ENCODE peak calls at places on chromosome 7, in five cellular contexts. L, E, U, P and R are unnamed samples.

GRCh38 chr7:111429781-111430180 is 132.5 kb downstream of the IMMP2L start:
- DNase-seq in L (no peak), E (no peak), U (no peak), P (no peak), R (no peak)

GRCh38 chr7:115271332-115272235 is 349.7 kb downstream of the MDFIC start:
- DNase-seq in L (no peak), E (no peak), U (peak), P (no peak), R (no peak)

GRCh38 chr7:81439591-81439990 is 330.3 kb downstream of the HGF start:
- DNase-seq in L (no peak), E (no peak), U (no peak), P (no peak), R (no peak)

GRCh38 chr7:93194368-93194767 is 31.9 kb downstream of the HEPACAM2 start:
- DNase-seq in L (no peak), E (no peak), U (peak), P (no peak), R (no peak)

GRCh38 chr7:2107386-2108085 is 125.2 kb downstream of the MAD1L1 start:
- DNase-seq in L (no peak), E (no peak), U (no peak), P (no peak), R (no peak)

GRCh38 chr7:152403726-152404125 is 32.1 kb downstream of the KMT2C start:
- DNase-seq in L (no peak), E (no peak), U (no peak), P (no peak), R (no peak)

GRCh38 chr7:37987732-37988131 is 67.3 kb downstream of the EPDR1 start:
- DNase-seq in L (no peak), E (no peak), U (no peak), P (no peak), R (no peak)

GRCh38 chr7:50826371-50827172 is 43.9 kb upstream of the GRB10 start:
- DNase-seq in L (no peak), E (peak), U (no peak), P (no peak), R (peak)

GRCh38 chr7:75980126-75980864 is 14.1 kb downstream of the TMEM120A start:
- DNase-seq in L (no peak), E (no peak), U (no peak), P (no peak), R (no peak)

GRCh38 chr7:82745820-82746219 is 302.2 kb upstream of the CACNA2D1 start:
- DNase-seq in L (no peak), E (no peak), U (no peak), P (no peak), R (no peak)

GRCh38 chr7:143495806-143496672 is 18.4 kb downstream of the TAS2R41 start:
- DNase-seq in L (no peak), E (no peak), U (no peak), P (no peak), R (no peak)

GRCh38 chr7:92750440-92750839 is 85.9 kb downstream of the CDK6 start:
- DNase-seq in L (no peak), E (no peak), U (no peak), P (no peak), R (no peak)

GRCh38 chr7:139731802-139732470 is 45.9 kb downstream of the HIPK2 start:
- DNase-seq in L (no peak), E (peak), U (no peak), P (no peak), R (peak)

GRCh38 chr7:36217211-36217960 is 64.3 kb downstream of the EEPD1 start:
- DNase-seq in L (no peak), E (no peak), U (no peak), P (no peak), R (no peak)

GRCh38 chr7:156026076-156027002 is 214.1 kb upstream of the SHH start:
- DNase-seq in L (no peak), E (no peak), U (no peak), P (no peak), R (no peak)

GRCh38 chr7:138449580-138449979 is 10.5 kb upstream of the TRIM24 start:
- DNase-seq in L (no peak), E (no peak), U (no peak), P (peak), R (no peak)

GRCh38 chr7:157495594-157495993 is 158.8 kb downstream of the DNAJB6 start:
- DNase-seq in L (no peak), E (no peak), U (no peak), P (no peak), R (no peak)

GRCh38 chr7:68725843-68726242 is 872.4 kb upstream of the AUTS2 start:
- DNase-seq in L (no peak), E (no peak), U (no peak), P (no peak), R (no peak)

GRCh38 chr7:132720835-132721234 is 144.6 kb upstream of the PLXNA4 start:
- DNase-seq in L (no peak), E (no peak), U (no peak), P (no peak), R (no peak)

GRCh38 chr7:44961844-44962482 is 16.9 kb downstream of the MYO1G start:
- DNase-seq in L (no peak), E (no peak), U (no peak), P (no peak), R (no peak)

GRCh38 chr7:99379043-99379577 is 4.6 kb downstream of the ARPC1B start:
- DNase-seq in L (no peak), E (no peak), U (peak), P (no peak), R (peak)

GRCh38 chr7:36037121-36037662 is 115.9 kb upstream of the EEPD1 start:
- DNase-seq in L (no peak), E (no peak), U (no peak), P (no peak), R (peak)

GRCh38 chr7:75669579-75669978 is 69.2 kb downstream of the HIP1 start:
- DNase-seq in L (no peak), E (no peak), U (no peak), P (no peak), R (no peak)

GRCh38 chr7:157773361-157773760 is 436.6 kb downstream of the DNAJB6 start:
- DNase-seq in L (no peak), E (no peak), U (no peak), P (no peak), R (no peak)

GRCh38 chr7:100476903-100477870 is 1.8 kb downstream of the TSC22D4 start:
- DNase-seq in L (no peak), E (no peak), U (no peak), P (no peak), R (no peak)

GRCh38 chr7:51731086-51731485 is 414.5 kb upstream of the COBL start:
- DNase-seq in L (no peak), E (no peak), U (no peak), P (no peak), R (no peak)

GRCh38 chr7:99541212-99541611 is 10.7 kb downstream of the FAM200A start:
- DNase-seq in L (no peak), E (no peak), U (no peak), P (no peak), R (no peak)

GRCh38 chr7:25854608-25855497 is 297.1 kb upstream of the NFE2L3 start:
- DNase-seq in L (no peak), E (no peak), U (peak), P (no peak), R (no peak)

GRCh38 chr7:81886211-81886764 is 116.4 kb upstream of the HGF start:
- DNase-seq in L (no peak), E (no peak), U (no peak), P (no peak), R (no peak)